ENCODE peak calls at places on chromosomes 1 and 21, in nine cellular contexts. T is MM.1S, A is fibroblast of pulmonary artery, K is omental fat pad, W is osteocyte, Q is pancreas, O is neural crest cell, D is HFFc6, L is uterus. Y is an unnamed sample.

GRCh38 chr1:59985901-59986735 is 59.5 kb upstream of the CYP2J2 start:
- DNase-seq in L (no peak), T (no peak), Q (no peak), A (peak), O (no peak), W (no peak), D (no peak), K (no peak), Y (no peak)

GRCh38 chr1:60066001-60066400 is 7.6 kb downstream of the C1orf87 start:
- DNase-seq in Q (no peak), T (no peak), K (no peak), D (no peak), W (no peak), O (no peak), L (no peak), A (peak), Y (no peak)

GRCh38 chr1:238892612-238893011 is 493.8 kb upstream of the CHRM3 start:
- DNase-seq in D (peak), K (no peak), A (no peak), Q (no peak), O (no peak), T (no peak), L (no peak), W (no peak), Y (no peak)

GRCh38 chr1:217134857-217135568 is 411.8 kb upstream of the ESRRG start:
- DNase-seq in T (peak), Q (peak), O (peak), W (no peak), L (no peak), A (no peak), K (no peak), D (no peak), Y (no peak)

GRCh38 chr1:221166162-221166500 is 286.9 kb downstream of the HLX start:
- DNase-seq in W (no peak), Q (no peak), A (no peak), L (no peak), K (no peak), T (no peak), O (no peak), D (no peak), Y (no peak)

GRCh38 chr1:30823627-30823968 is 66.0 kb upstream of the LAPTM5 start:
- DNase-seq in A (no peak), W (no peak), Q (no peak), K (no peak), O (no peak), T (no peak), D (no peak), L (no peak), Y (no peak)

GRCh38 chr1:167860231-167860923 is 53.6 kb downstream of the ADCY10 start:
- DNase-seq in A (no peak), L (no peak), D (peak), K (no peak), W (peak), Q (no peak), O (no peak), T (peak), Y (no peak)

GRCh38 chr1:18351735-18352134 is 129.0 kb upstream of the KLHDC7A start:
- DNase-seq in L (no peak), T (no peak), A (no peak), K (no peak), D (no peak), W (no peak), Q (no peak), O (no peak), Y (no peak)

GRCh38 chr1:4693891-4694290 is 39.5 kb downstream of the AJAP1 start:
- DNase-seq in T (no peak), K (no peak), Q (no peak), O (no peak), D (no peak), W (no peak), A (no peak), L (no peak), Y (no peak)

GRCh38 chr1:240946926-240947325 is 335.0 kb upstream of the GREM2 start:
- DNase-seq in W (no peak), A (peak), T (peak), K (no peak), O (peak), D (peak), L (no peak), Q (no peak), Y (peak)

GRCh38 chr1:209674957-209675566 is at the start of gene G0S2:
- DNase-seq in O (peak), D (peak), W (no peak), T (no peak), Q (peak), L (peak), K (no peak), A (peak), Y (no peak)

GRCh38 chr1:157994081-157994581 is 686 bp downstream of the KIRREL1 start:
- DNase-seq in O (no peak), A (no peak), W (no peak), D (no peak), Q (peak), T (no peak), K (no peak), L (no peak), Y (no peak)

GRCh38 chr1:55154616-55155015 is 60.5 kb downstream of the USP24 start:
- DNase-seq in D (no peak), K (no peak), O (no peak), T (no peak), A (no peak), Q (no peak), W (no peak), L (no peak), Y (no peak)

GRCh38 chr1:202692959-202693555 is 17.2 kb downstream of the SYT2 start:
- DNase-seq in T (peak), O (peak), W (no peak), A (peak), K (peak), L (peak), Q (peak), D (peak), Y (peak)

GRCh38 chr1:66768935-66769334 is 16.7 kb downstream of the DYNLT5 start:
- DNase-seq in T (peak), K (no peak), D (no peak), A (no peak), W (no peak), L (no peak), Q (no peak), O (no peak), Y (no peak)

GRCh38 chr21:28216976-28217523 is 775.6 kb downstream of the LTN1 start:
- DNase-seq in Q (no peak), T (no peak), L (no peak), W (no peak), K (no peak), D (no peak), A (no peak), O (no peak), Y (no peak)

GRCh38 chr1:161172776-161173376 is 4.4 kb downstream of the B4GALT3 start:
- DNase-seq in D (peak), W (no peak), T (no peak), A (peak), L (peak), O (no peak), Q (no peak), K (no peak), Y (peak)

GRCh38 chr1:99755664-99756063 is 10.8 kb downstream of the FRRS1 start:
- DNase-seq in L (no peak), O (no peak), Q (no peak), T (no peak), K (no peak), D (no peak), W (no peak), A (no peak), Y (no peak)

GRCh38 chr1:156371553-156372264 is 2.7 kb downstream of the RHBG start:
- DNase-seq in L (peak), Q (no peak), A (peak), K (peak), W (no peak), O (no peak), D (no peak), T (no peak), Y (no peak)

GRCh38 chr1:10646347-10646861 is 150.0 kb downstream of the CASZ1 start:
- DNase-seq in K (no peak), W (no peak), O (no peak), Q (no peak), A (peak), L (no peak), T (no peak), D (peak), Y (no peak)

GRCh38 chr21:27526451-27526850 is 559.6 kb upstream of the ADAMTS5 start:
- DNase-seq in A (no peak), K (no peak), D (no peak), L (no peak), T (no peak), O (no peak), W (no peak), Q (no peak), Y (no peak)

GRCh38 chr1:45827256-45827655 is 23.8 kb downstream of the MAST2 start:
- DNase-seq in O (no peak), D (no peak), W (no peak), T (no peak), A (no peak), K (no peak), Q (no peak), L (no peak), Y (no peak)

GRCh38 chr1:43282220-43283195 is 2.9 kb downstream of the C1orf210 start:
- DNase-seq in O (no peak), A (no peak), D (no peak), T (no peak), K (no peak), Q (no peak), W (no peak), L (no peak), Y (no peak)

GRCh38 chr1:174191255-174191906 is 32.1 kb downstream of the RABGAP1L start:
- DNase-seq in W (no peak), K (no peak), O (no peak), L (no peak), D (peak), A (peak), T (no peak), Q (no peak), Y (peak)

GRCh38 chr1:208107817-208108608 is 136.2 kb downstream of the PLXNA2 start:
- DNase-seq in A (peak), K (peak), Q (no peak), W (no peak), L (peak), O (no peak), T (no peak), D (peak), Y (no peak)

GRCh38 chr1:156104861-156105546 is 9.5 kb upstream of the LMNA start:
- DNase-seq in A (peak), O (no peak), D (peak), L (peak), W (no peak), Q (no peak), T (no peak), K (no peak), Y (no peak)

GRCh38 chr1:77996734-77997133 is 8.0 kb upstream of the DNAJB4 start:
- DNase-seq in A (no peak), K (no peak), O (no peak), D (no peak), L (no peak), W (no peak), Q (no peak), T (no peak), Y (no peak)

GRCh38 chr1:25566730-25567341 is 23.4 kb downstream of the LDLRAP1 start:
- DNase-seq in O (peak), K (no peak), L (peak), A (no peak), Q (no peak), T (no peak), D (peak), W (no peak), Y (no peak)
- TF ChIP-seq CTCF in O (no peak), K (no peak), L (no peak), A (no peak), Q (no peak), T (no peak), D (peak), W (no peak), Y (no peak)

DNA sequence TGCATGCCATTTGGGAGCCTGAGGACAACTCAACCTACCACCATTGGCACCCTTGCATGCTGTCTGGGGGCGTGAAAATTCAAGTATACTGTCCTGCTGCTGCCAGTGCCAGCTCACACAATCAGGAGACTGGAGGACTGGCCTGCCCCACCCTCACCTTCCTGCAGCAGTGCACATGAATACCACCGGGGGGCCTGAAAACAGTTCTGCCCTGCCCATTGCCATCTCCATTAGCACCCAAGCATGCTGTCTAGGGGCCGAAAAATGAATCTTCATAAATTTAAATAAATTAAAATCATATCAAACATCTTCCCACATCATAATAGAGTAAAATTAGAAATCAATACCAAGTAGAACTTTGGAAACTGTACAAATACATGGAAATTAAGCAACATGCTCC is 322.1 kb upstream of the TMPRSS15 start:
- DNase-seq in Q (peak), L (no peak), O (no peak), T (peak), K (no peak), A (no peak), D (no peak), W (no peak), Y (no peak)
- TF ChIP-seq CTCF in Q (no peak), L (no peak), O (peak), T (peak), K (no peak), A (no peak), D (no peak), W (no peak), Y (no peak)

DNA sequence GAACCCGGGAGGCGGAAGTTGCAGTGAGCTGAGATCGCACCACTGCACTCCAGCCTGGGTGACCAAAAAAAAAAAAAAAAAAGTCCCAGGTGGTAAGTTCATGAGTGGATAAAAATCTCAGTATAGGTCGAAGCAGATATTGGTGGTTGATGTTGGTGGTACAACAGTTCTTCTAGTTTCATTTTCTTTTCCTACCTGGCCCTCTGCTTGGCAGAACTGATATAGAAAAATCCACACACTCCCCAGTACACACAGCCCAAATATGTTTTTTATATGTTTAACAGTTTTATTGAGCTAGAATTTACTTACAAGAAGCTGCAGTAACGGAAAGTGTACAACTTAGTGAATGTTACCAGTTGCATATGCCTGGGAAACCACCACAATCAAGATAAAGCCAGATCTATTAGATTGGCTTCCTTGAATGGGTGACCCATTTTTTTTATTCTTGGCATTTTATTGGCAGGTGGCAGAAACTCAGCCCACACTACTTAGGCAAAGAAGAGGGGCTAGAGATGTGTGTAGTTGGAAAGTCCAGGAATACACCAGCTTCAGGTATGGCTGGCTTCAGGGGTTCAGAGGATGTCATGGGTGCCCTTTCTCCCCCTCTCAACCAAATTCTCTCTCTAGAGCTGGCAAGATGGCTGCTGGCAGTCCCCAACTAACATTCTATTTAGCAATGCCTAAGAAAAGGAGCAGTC is 118.3 kb upstream of the SLC25A33 start:
- DNase-seq in T (no peak), Q (no peak), K (no peak), O (no peak), D (no peak), L (no peak), A (no peak), W (no peak), Y (no peak)
- TF ChIP-seq CTCF in T (no peak), Q (no peak), K (no peak), O (no peak), D (no peak), L (no peak), A (no peak), W (no peak), Y (no peak)

DNA sequence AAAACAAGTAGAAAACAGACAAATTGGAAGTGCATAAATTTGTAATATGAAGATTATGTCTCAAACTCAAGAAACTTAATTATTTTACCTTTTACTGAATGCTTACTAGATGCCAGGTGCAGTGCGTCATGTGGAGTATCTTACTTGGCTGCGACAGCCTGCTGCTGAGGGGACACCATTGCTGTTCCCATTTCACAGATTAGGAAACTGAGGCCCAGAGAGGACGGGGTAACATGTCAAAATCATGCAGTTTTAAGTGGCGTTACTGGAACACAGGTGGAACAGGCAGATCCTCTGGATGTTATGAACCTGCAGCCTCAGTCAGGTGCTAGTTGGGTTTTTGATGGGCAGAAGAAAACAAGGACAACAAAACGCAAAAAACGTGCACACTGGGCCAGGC is 7.3 kb upstream of the DHRS3 start:
- DNase-seq in K (no peak), L (no peak), A (no peak), W (no peak), O (no peak), Q (no peak), T (no peak), D (no peak), Y (no peak)
- TF ChIP-seq CTCF in K (no peak), L (no peak), A (no peak), W (no peak), O (no peak), Q (no peak), T (no peak), D (no peak), Y (no peak)

DNA sequence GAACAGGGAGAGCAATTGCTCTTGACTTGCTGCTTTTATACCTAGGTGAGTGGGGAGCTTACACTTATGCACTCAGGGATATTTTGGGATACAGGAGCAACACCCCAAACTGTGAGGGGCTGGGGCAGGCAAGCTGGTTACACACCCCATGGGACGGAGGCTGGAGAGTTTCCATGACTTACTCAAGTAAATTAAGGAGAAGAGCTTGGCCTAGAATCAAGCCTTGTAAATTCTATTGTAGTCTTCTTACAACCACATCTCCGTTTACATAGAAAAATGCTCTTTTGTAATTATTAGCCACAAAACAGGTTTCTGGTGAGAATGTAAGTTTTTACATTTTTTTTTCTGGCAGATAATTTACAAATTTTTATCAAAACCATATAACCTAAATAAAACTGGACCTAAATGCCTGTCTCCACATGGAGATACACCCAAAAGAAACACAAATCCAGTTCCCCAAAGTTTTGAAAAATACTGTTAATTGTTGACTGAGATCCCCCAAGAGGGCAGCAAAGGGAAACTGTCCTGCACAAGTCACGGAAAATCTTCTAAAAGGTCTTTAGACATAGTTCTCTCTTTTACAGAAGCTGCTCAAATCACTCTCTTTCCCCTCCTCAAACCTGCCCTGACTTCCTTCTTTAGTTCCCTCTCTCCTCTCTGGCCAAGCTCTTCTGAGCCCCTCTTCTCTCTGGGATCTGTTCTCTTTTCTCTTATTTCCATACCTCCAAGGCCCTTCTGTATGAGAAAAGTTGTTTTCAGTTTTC is 134.0 kb downstream of the HIVEP3 start:
- DNase-seq in D (no peak), Q (no peak), A (no peak), W (no peak), T (no peak), L (no peak), O (no peak), K (no peak), Y (no peak)
- TF ChIP-seq CTCF in D (peak), Q (no peak), A (no peak), W (no peak), T (no peak), L (no peak), O (no peak), K (no peak), Y (no peak)

DNA sequence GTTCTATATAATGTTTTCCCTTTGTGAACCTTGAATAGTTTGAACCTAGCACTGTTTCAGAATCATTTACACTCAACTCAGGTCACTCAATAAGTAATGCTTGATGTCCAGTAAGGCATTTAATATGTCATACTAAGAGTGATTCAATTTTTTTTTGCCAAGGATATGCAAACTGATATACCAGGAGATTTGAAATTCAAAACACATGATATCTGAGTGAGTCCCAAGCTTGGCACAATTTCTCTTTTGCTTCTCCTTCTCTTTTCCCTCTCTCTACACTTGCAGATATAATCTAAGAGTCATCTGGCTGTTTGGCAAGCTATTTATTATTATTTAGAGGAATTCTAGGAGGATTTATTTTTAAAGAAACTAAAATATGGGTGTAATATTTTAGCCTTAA is 61.6 kb upstream of the SPAG17 start:
- DNase-seq in A (no peak), L (no peak), D (no peak), T (no peak), W (no peak), Q (no peak), K (no peak), O (no peak), Y (no peak)
- TF ChIP-seq CTCF in A (no peak), L (no peak), D (no peak), T (no peak), W (no peak), Q (no peak), K (no peak), O (no peak), Y (no peak)